ENCODE peak calls at places on chromosomes 7 and 10, in ten cellular contexts. M, U, D, X, C, G, L, V, T and S are unnamed samples.
A peak's percentile ranks its signal among the peaks of the same experiment; 100 is the strongest.

GRCh38 chr10:30392564-30392990 is 41.4 kb upstream of the MAP3K8 start:
- DNase-seq in C (peak; percentile 80), M (peak; percentile 72), V (peak; percentile 91), X (peak; percentile 65), G (peak; percentile 49), L (peak; percentile 87), D (peak; percentile 84), T (peak; percentile 42), U (peak; percentile 94), S (peak; percentile 85)

GRCh38 chr7:4073052-4073451 is 609.0 kb upstream of the FOXK1 start:
- DNase-seq in C (no peak), D (no peak), X (no peak), L (no peak), U (no peak), T (no peak), G (no peak), M (no peak), V (no peak), S (no peak)

GRCh38 chr7:43942997-43943701 is 16.9 kb downstream of the UBE2D4 start:
- DNase-seq in C (peak; percentile 34), T (no peak), G (peak; percentile 21), D (no peak), L (no peak), M (peak; percentile 60), X (no peak), U (no peak), V (no peak), S (no peak)

GRCh38 chr7:5689118-5689517 is 92.3 kb downstream of the RNF216 start:
- DNase-seq in T (peak; percentile 69), L (no peak), M (no peak), D (no peak), G (no peak), U (no peak), X (no peak), V (no peak), C (no peak), S (no peak)

GRCh38 chr10:75889051-75889450 is 457.6 kb downstream of the LRMDA start:
- DNase-seq in G (no peak), D (no peak), V (no peak), L (no peak), C (no peak), X (no peak), M (no peak), U (no peak), T (no peak), S (no peak)

GRCh38 chr10:34549953-34550352 is 265.1 kb downstream of the PARD3 start:
- DNase-seq in X (no peak), G (no peak), D (no peak), C (no peak), T (no peak), M (no peak), U (no peak), V (no peak), L (no peak), S (no peak)

GRCh38 chr7:118182618-118183253 is 1.2 kb upstream of the LSM8 start:
- DNase-seq in T (no peak), V (no peak), L (no peak), X (no peak), D (no peak), G (no peak), C (no peak), M (no peak), U (no peak), S (peak; percentile 42)

GRCh38 chr10:30980951-30981616 is 50.6 kb downstream of the ZNF438 start:
- DNase-seq in X (peak; percentile 87), V (no peak), D (no peak), T (peak; percentile 63), C (peak; percentile 25), L (no peak), U (no peak), G (no peak), M (peak; percentile 60), S (no peak)

GRCh38 chr7:2698581-2699288 is 10.7 kb downstream of the AMZ1 start:
- DNase-seq in C (no peak), T (no peak), M (no peak), D (no peak), U (peak; percentile 82), V (peak; percentile 36), X (no peak), L (no peak), G (no peak), S (no peak)

GRCh38 chr10:98331888-98332287 is 63.9 kb upstream of the LOXL4 start:
- DNase-seq in M (no peak), G (peak; percentile 61), X (no peak), U (no peak), D (no peak), V (peak; percentile 73), T (no peak), L (peak; percentile 85), C (no peak), S (no peak)

GRCh38 chr7:99997545-99998137 is 17.8 kb upstream of the ZKSCAN1 start:
- DNase-seq in G (no peak), C (peak; percentile 57), D (peak; percentile 68), M (peak; percentile 49), V (peak; percentile 61), X (peak; percentile 32), L (peak; percentile 67), T (no peak), U (peak; percentile 93), S (peak; percentile 76)

GRCh38 chr7:107045195-107045960 is 873 bp downstream of the PRKAR2B start:
- DNase-seq in M (no peak), G (no peak), C (no peak), U (no peak), D (no peak), L (no peak), V (no peak), X (no peak), T (peak; percentile 5), S (no peak)

GRCh38 chr7:142927085-142927745 is 6.3 kb downstream of the TRPV5 start:
- DNase-seq in U (no peak), D (no peak), C (no peak), G (no peak), T (no peak), V (peak; percentile 53), L (no peak), X (no peak), M (no peak), S (no peak)

GRCh38 chr10:4344544-4344994 is 481.4 kb upstream of the AKR1E2 start:
- DNase-seq in X (peak; percentile 21), D (peak; percentile 68), G (no peak), C (no peak), M (no peak), L (no peak), V (no peak), U (no peak), T (peak; percentile 100), S (peak; percentile 72)

GRCh38 chr7:46990761-46991160 is 591.1 kb downstream of the TNS3 start:
- DNase-seq in V (no peak), X (no peak), D (no peak), U (no peak), M (no peak), L (no peak), G (no peak), C (no peak), T (peak; percentile 55), S (no peak)
- H3K9me3 ChIP-seq in V (no peaks in the 10 kb centered on the region), X (no peaks in the 10 kb centered on the region), D (no peaks in the 10 kb centered on the region), U (no peaks in the 10 kb centered on the region), M (no peaks in the 10 kb centered on the region), L (no peaks in the 10 kb centered on the region), G (no peaks in the 10 kb centered on the region), C (no peaks in the 10 kb centered on the region), T (no peaks in the 10 kb centered on the region), S (no peaks in the 10 kb centered on the region)

GRCh38 chr10:103181244-103181643 is 11.8 kb downstream of the NT5C2 start:
- DNase-seq in C (peak; percentile 19), X (no peak), T (no peak), L (no peak), M (no peak), G (no peak), V (peak; percentile 70), U (no peak), D (no peak), S (no peak)

GRCh38 chr10:103180491-103180890 is 12.6 kb downstream of the NT5C2 start:
- DNase-seq in L (no peak), X (peak; percentile 71), U (no peak), T (no peak), D (no peak), G (no peak), C (peak; percentile 3), V (no peak), M (no peak), S (no peak)

GRCh38 chr10:103177123-103177522 is 15.9 kb downstream of the NT5C2 start:
- DNase-seq in C (no peak), U (no peak), V (peak; percentile 49), X (no peak), G (no peak), L (no peak), D (no peak), M (no peak), T (no peak), S (no peak)

GRCh38 chr10:103171278-103171677 is 21.8 kb downstream of the NT5C2 start:
- DNase-seq in T (no peak), U (no peak), M (no peak), V (no peak), G (no peak), L (no peak), C (no peak), X (no peak), D (no peak), S (no peak)

DNA sequence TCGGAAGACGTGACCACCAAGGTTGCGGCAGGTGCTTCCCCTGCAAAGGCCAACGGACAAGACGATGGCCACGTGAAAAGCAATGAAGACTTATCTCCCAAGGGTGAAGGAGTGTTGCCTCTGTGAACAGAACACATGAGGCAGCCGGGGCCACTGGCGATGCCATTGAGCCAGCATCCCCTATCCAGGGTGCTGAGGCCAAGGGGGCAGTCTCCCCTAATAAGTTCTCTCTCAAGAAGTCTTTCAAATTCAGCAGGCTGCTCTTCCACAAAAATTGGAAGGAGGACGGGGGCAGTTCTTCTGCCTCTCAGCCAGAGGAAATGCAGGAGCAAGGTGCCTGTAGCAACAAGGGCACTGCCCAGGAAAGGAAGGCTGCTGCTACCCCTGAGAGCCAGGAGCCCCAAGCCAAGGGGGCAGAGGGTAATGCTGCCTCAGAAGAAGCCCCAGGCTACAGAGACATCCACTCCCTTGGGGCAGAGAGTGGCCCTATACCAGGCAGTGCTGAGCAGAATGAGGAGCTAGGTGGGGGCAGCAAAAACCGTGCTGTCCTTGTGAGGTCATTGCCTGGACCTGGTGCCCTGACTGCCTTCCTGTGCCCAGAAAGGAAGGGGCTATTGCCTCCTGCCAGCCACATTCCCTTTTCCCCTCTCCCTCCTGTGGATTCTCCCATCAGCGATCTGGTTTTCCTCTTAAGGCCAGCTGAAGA is 17.3 kb downstream of the NT5C2 start:
- DNase-seq in C (no peak), L (no peak), D (no peak), M (no peak), G (no peak), T (no peak), X (no peak), V (no peak), U (no peak), S (no peak)
- H3K9me3 ChIP-seq in C (no peaks in the 10 kb centered on the region), L (no peaks in the 10 kb centered on the region), D (no peaks in the 10 kb centered on the region), M (no peaks in the 10 kb centered on the region), G (no peaks in the 10 kb centered on the region), T (no peaks in the 10 kb centered on the region), X (no peaks in the 10 kb centered on the region), V (no peaks in the 10 kb centered on the region), U (no peaks in the 10 kb centered on the region), S (no peaks in the 10 kb centered on the region)

GRCh38 chr10:128485701-128486235 is 359.5 kb upstream of the MKI67 start:
- DNase-seq in U (peak; percentile 57), X (no peak), D (no peak), C (no peak), T (no peak), M (no peak), L (no peak), G (no peak), V (no peak), S (no peak)
- H3K9me3 ChIP-seq in U (no peaks in the 10 kb centered on the region), X (no peaks in the 10 kb centered on the region), D (no peaks in the 10 kb centered on the region), C (no peaks in the 10 kb centered on the region), T (peaks cover 64% of the 10 kb centered on the region), M (no peaks in the 10 kb centered on the region), L (no peaks in the 10 kb centered on the region), G (no peaks in the 10 kb centered on the region), V (no peaks in the 10 kb centered on the region), S (no peaks in the 10 kb centered on the region)

GRCh38 chr7:57579454-57579853 is 129.5 kb downstream of the ZNF716 start:
- DNase-seq in G (no peak), D (no peak), U (no peak), X (no peak), M (no peak), C (no peak), L (no peak), T (no peak), V (no peak), S (no peak)
- H3K9me3 ChIP-seq in G (no peaks in the 10 kb centered on the region), D (peaks cover 6% of the 10 kb centered on the region), U (no peaks in the 10 kb centered on the region), X (no peaks in the 10 kb centered on the region), M (no peaks in the 10 kb centered on the region), C (no peaks in the 10 kb centered on the region), L (peaks cover 34% of the 10 kb centered on the region), T (peaks cover 9% of the 10 kb centered on the region), V (no peaks in the 10 kb centered on the region), S (no peaks in the 10 kb centered on the region)